ENCODE peak calls at places on chromosomes 13 and 19, in four cellular contexts. P is erythroblast, L is foreskin fibroblast, D is GM10248. G is an unnamed sample.

GRCh38 chr13:39047560-39047959 is 9.3 kb downstream of the NHLRC3 start:
- DNase-seq in D (no peak), L (no peak), P (peak; percentile 2), G (no peak)

GRCh38 chr13:80695841-80696240 is 354.9 kb upstream of the SPRY2 start:
- DNase-seq in L (no peak), P (no peak), D (no peak), G (no peak)

GRCh38 chr19:55069137-55069858 is 6.3 kb upstream of the RDH13 start:
- DNase-seq in L (peak; percentile 57), P (no peak), D (no peak), G (no peak)

GRCh38 chr13:28376604-28377003 is 118.3 kb downstream of the FLT1 start:
- DNase-seq in L (no peak), D (no peak), P (no peak), G (no peak)

GRCh38 chr13:113052206-113052605 is 53.4 kb upstream of the F7 start:
- DNase-seq in D (no peak), P (no peak), L (no peak), G (no peak)

GRCh38 chr19:20482721-20483120 is 82.9 kb downstream of the ZNF737 start:
- DNase-seq in D (no peak), P (no peak), L (no peak), G (no peak)

GRCh38 chr13:80338781-80339577 is 1.9 kb downstream of the SPRY2 start:
- DNase-seq in L (peak; percentile 86), P (peak; percentile 68), D (peak; percentile 40), G (peak; percentile 73)

GRCh38 chr19:29624489-29625210 is 18.6 kb downstream of the POP4 start:
- DNase-seq in D (no peak), P (no peak), L (no peak), G (no peak)

GRCh38 chr13:47220453-47221150 is 323.7 kb upstream of the HTR2A start:
- DNase-seq in P (no peak), L (no peak), D (no peak), G (no peak)

GRCh38 chr13:48653074-48654054 is at the start of gene CYSLTR2:
- DNase-seq in D (no peak), L (peak; percentile 31), P (no peak), G (no peak)

GRCh38 chr19:48190288-48191284 is 20.1 kb downstream of the ZSWIM9 start:
- DNase-seq in L (peak; percentile 43), D (peak; percentile 66), P (peak; percentile 53), G (no peak)

GRCh38 chr19:53057904-53058579 is 13.5 kb downstream of the ERVV-2 start:
- DNase-seq in D (no peak), P (no peak), L (peak; percentile 67), G (no peak)

GRCh38 chr19:47406711-47407416 is 12.5 kb downstream of the MEIS3 start:
- DNase-seq in D (no peak), P (peak; percentile 40), L (no peak), G (no peak)

GRCh38 chr19:55673465-55673864 is 1.6 kb upstream of the EPN1 start:
- DNase-seq in D (no peak), P (no peak), L (no peak), G (no peak)

GRCh38 chr19:40523322-40524047 is 53.2 kb upstream of the SHKBP1 start:
- DNase-seq in D (peak; percentile 68), L (peak; percentile 61), P (peak; percentile 87), G (no peak)

GRCh38 chr13:112638157-112638750 is 50.3 kb upstream of the TUBGCP3 start:
- DNase-seq in D (no peak), P (no peak), L (no peak), G (no peak)

G was measured in skeletal muscle cell.